ENCODE peak calls at places on chromosomes 5 and 9, in ten cellular contexts. E is CD8-positive, alpha-beta T cell; N is gastrocnemius medialis; F is lower lobe of right lung; J is pancreas; U is Peyer's patch; Y is heart right ventricle; B is A673; P is breast epithelium; Q is mucosa of descending colon. G is an unnamed sample.

GRCh38 chr5:101047181-101047580 is 144.1 kb upstream of the ST8SIA4 start:
- DNase-seq in E (no peak), N (no peak), F (no peak), J (no peak), U (no peak), Y (no peak), B (no peak), P (no peak), Q (no peak), G (no peak)

GRCh38 chr5:122150128-122150685 is 20.9 kb downstream of the ZNF474 start:
- DNase-seq in E (no peak), N (no peak), F (no peak), J (no peak), U (no peak), Y (no peak), B (no peak), P (no peak), Q (no peak), G (no peak)

GRCh38 chr5:168290902-168291280 is 554 bp upstream of the WWC1 start:
- DNase-seq in E (no peak), N (no peak), F (no peak), J (no peak), U (no peak), Y (no peak), B (no peak), P (no peak), Q (no peak), G (no peak)

GRCh38 chr5:96177303-96177869 is 215.7 kb upstream of the ELL2 start:
- DNase-seq in E (no peak), N (no peak), F (no peak), J (no peak), U (no peak), Y (no peak), B (no peak), P (no peak), Q (no peak), G (no peak)

GRCh38 chr5:156399323-156399722 is 72.4 kb downstream of the SGCD start:
- DNase-seq in E (no peak), N (no peak), F (no peak), J (no peak), U (no peak), Y (no peak), B (no peak), P (no peak), Q (no peak), G (no peak)

GRCh38 chr9:19409406-19410194 is 791 bp downstream of the ACER2 start:
- DNase-seq in E (no peak), N (no peak), F (no peak), J (peak; percentile 55), U (peak; percentile 56), Y (peak; percentile 47), B (peak; percentile 13), P (peak; percentile 64), Q (peak; percentile 59), G (peak; percentile 67)

GRCh38 chr9:70229026-70229425 is 29.8 kb upstream of the SMC5 start:
- DNase-seq in E (no peak), N (no peak), F (no peak), J (no peak), U (no peak), Y (peak; percentile 21), B (no peak), P (no peak), Q (no peak), G (no peak)

GRCh38 chr5:95283761-95284511 is 958 bp downstream of the MCTP1 start:
- DNase-seq in E (no peak), N (no peak), F (peak; percentile 72), J (peak; percentile 56), U (peak; percentile 52), Y (peak; percentile 25), B (peak; percentile 52), P (no peak), Q (peak; percentile 44), G (no peak)

GRCh38 chr5:58184910-58185309 is 275.0 kb downstream of the PLK2 start:
- DNase-seq in E (no peak), N (no peak), F (no peak), J (no peak), U (no peak), Y (no peak), B (no peak), P (no peak), Q (no peak), G (no peak)

GRCh38 chr5:121949885-121950284 is 11.9 kb upstream of the SRFBP1 start:
- DNase-seq in E (no peak), N (no peak), F (no peak), J (no peak), U (no peak), Y (no peak), B (peak; percentile 69), P (no peak), Q (no peak), G (no peak)

GRCh38 chr5:83924171-83924570 is 203.5 kb upstream of the HAPLN1 start:
- DNase-seq in E (no peak), N (no peak), F (no peak), J (no peak), U (no peak), Y (no peak), B (no peak), P (no peak), Q (no peak), G (no peak)

GRCh38 chr5:108561416-108562204 is 179.7 kb upstream of the FBXL17 start:
- DNase-seq in E (no peak), N (no peak), F (no peak), J (no peak), U (no peak), Y (no peak), B (no peak), P (no peak), Q (no peak), G (no peak)

GRCh38 chr5:72552041-72552557 is 44.9 kb upstream of the ZNF366 start:
- DNase-seq in E (no peak), N (no peak), F (no peak), J (no peak), U (no peak), Y (no peak), B (peak; percentile 33), P (no peak), Q (no peak), G (no peak)

GRCh38 chr5:115194671-115195070 is 25.0 kb upstream of the TRIM36 start:
- DNase-seq in E (no peak), N (no peak), F (no peak), J (no peak), U (no peak), Y (no peak), B (no peak), P (no peak), Q (no peak), G (no peak)

GRCh38 chr5:155616779-155617392 is 603.3 kb downstream of the KIF4B start:
- DNase-seq in E (peak; percentile 27), N (no peak), F (no peak), J (peak; percentile 25), U (peak; percentile 62), Y (peak; percentile 18), B (peak; percentile 47), P (no peak), Q (peak; percentile 75), G (no peak)

GRCh38 chr5:93755716-93756115 is 14.3 kb upstream of the POU5F2 start:
- DNase-seq in E (no peak), N (no peak), F (no peak), J (no peak), U (no peak), Y (no peak), B (no peak), P (no peak), Q (no peak), G (no peak)

GRCh38 chr5:65722575-65723424 is 795 bp downstream of the NLN start:
- DNase-seq in E (no peak), N (peak; percentile 3), F (no peak), J (no peak), U (no peak), Y (no peak), B (peak; percentile 58), P (no peak), Q (no peak), G (no peak)

GRCh38 chr9:115364991-115365390 is 247.0 kb upstream of the TNC start:
- DNase-seq in E (no peak), N (no peak), F (no peak), J (no peak), U (no peak), Y (no peak), B (no peak), P (no peak), Q (no peak), G (no peak)

GRCh38 chr5:1386274-1386717 is 41.4 kb upstream of the CLPTM1L start:
- DNase-seq in E (peak; percentile 78), N (no peak), F (peak; percentile 85), J (peak; percentile 84), U (peak; percentile 66), Y (peak; percentile 43), B (peak; percentile 43), P (peak; percentile 71), Q (peak; percentile 79), G (no peak)

DNA sequence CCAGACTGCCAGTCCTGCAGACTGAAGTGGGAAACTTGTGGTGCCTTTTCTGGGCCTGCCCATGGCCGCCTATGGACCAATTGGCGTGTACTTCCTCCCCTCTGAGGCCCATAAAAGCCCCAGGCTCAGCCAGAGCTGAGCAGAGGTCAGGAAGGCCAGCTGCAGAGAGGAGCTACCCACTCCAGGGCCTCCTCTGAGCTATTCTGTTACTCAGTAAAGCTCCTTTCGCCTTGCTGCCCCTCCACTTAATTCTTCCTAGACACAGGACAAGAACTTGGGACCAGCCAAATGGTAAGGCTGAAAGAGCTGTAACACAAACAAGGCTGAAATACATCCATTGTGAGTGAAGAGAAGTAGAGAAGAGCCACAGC is 106.4 kb downstream of the C9orf50 start:
- DNase-seq in E (no peak), N (no peak), F (no peak), J (no peak), U (no peak), Y (no peak), B (no peak), P (no peak), Q (no peak), G (peak; percentile 8)
- H3K9me3 ChIP-seq in E (peaks cover 4% of the 10 kb centered on the region), N (no peaks in the 10 kb centered on the region), F (peaks cover 16% of the 10 kb centered on the region), J (no peaks in the 10 kb centered on the region), U (peaks cover 17% of the 10 kb centered on the region), Y (peaks cover 53% of the 10 kb centered on the region), B (peaks cover 28% of the 10 kb centered on the region), P (peaks cover 19% of the 10 kb centered on the region), Q (peaks cover 21% of the 10 kb centered on the region), G (peaks cover 4% of the 10 kb centered on the region)

GRCh38 chr9:121071356-121071755 is 3.4 kb upstream of the CNTRL start:
- DNase-seq in E (no peak), N (no peak), F (no peak), J (no peak), U (no peak), Y (no peak), B (no peak), P (no peak), Q (no peak), G (no peak)
- H3K4me1 ChIP-seq in E (peaks cover 18% of the 10 kb centered on the region), N (no peaks in the 10 kb centered on the region), F (peaks cover 21% of the 10 kb centered on the region), J (peaks cover 11% of the 10 kb centered on the region), U (peaks cover 5% of the 10 kb centered on the region), Y (peaks cover 7% of the 10 kb centered on the region), B (peaks cover 28% of the 10 kb centered on the region), P (no peaks in the 10 kb centered on the region), Q (peaks cover 9% of the 10 kb centered on the region), G (peaks cover 13% of the 10 kb centered on the region)

GRCh38 chr5:171521219-171521633 is 101.8 kb downstream of the FGF18 start:
- DNase-seq in E (no peak), N (no peak), F (no peak), J (no peak), U (no peak), Y (no peak), B (peak; percentile 49), P (no peak), Q (no peak), G (no peak)
- TF ChIP-seq CTCF in E (no peak), N (no peak), F (no peak), J (no peak), U (no peak), Y (no peak), B (no peak), P (no peak), Q (no peak), G (peak; percentile 21)

GRCh38 chr9:135650408-135650807 is 11.1 kb upstream of the GLT6D1 start:
- DNase-seq in E (no peak), N (no peak), F (no peak), J (no peak), U (no peak), Y (no peak), B (no peak), P (no peak), Q (no peak), G (no peak)
- H3K9me3 ChIP-seq in E (peaks cover 20% of the 10 kb centered on the region), N (no peaks in the 10 kb centered on the region), F (peaks cover 28% of the 10 kb centered on the region), J (no peaks in the 10 kb centered on the region), U (peaks cover 9% of the 10 kb centered on the region), Y (peaks cover 55% of the 10 kb centered on the region), B (peaks cover 38% of the 10 kb centered on the region), P (peaks cover 21% of the 10 kb centered on the region), Q (peaks cover 36% of the 10 kb centered on the region), G (peaks cover 23% of the 10 kb centered on the region)